ENCODE peak calls at places on chromosome X, in four cellular contexts. B is K562, H is Panc1, I is upper lobe of left lung. Z is an unnamed sample.

GRCh38 chrX:74450803-74451449 is 29.6 kb downstream of the SLC16A2 start:
- ATAC-seq in I (peak; percentile 72), B (no peak), H (peak; percentile 46), Z (peak; percentile 73)

GRCh38 chrX:46582964-46583363 is 9.4 kb downstream of the CHST7 start:
- ATAC-seq in I (peak; percentile 58), H (no peak), B (no peak), Z (peak; percentile 81)

GRCh38 chrX:10636337-10636736 is 16.0 kb upstream of the MID1 start:
- ATAC-seq in H (peak; percentile 55), I (peak; percentile 40), B (peak; percentile 35), Z (peak; percentile 61)

GRCh38 chrX:75155454-75155829 is 641 bp downstream of the ABCB7 start:
- ATAC-seq in H (peak; percentile 17), B (peak; percentile 79), I (peak; percentile 17), Z (no peak)

GRCh38 chrX:11764602-11765067 is 6.6 kb downstream of the MSL3 start:
- ATAC-seq in B (peak; percentile 90), H (no peak), I (no peak), Z (no peak)

GRCh38 chrX:7987160-7987992 is 60.2 kb upstream of the PNPLA4 start:
- ATAC-seq in B (no peak), H (no peak), I (no peak), Z (no peak)

GRCh38 chrX:47629419-47630210 is at the start of gene CFP:
- ATAC-seq in I (peak; percentile 57), B (peak; percentile 46), H (no peak), Z (peak; percentile 17)

GRCh38 chrX:46796574-46797191 is 37.8 kb upstream of the SLC9A7 start:
- ATAC-seq in I (peak; percentile 80), B (peak; percentile 86), H (peak; percentile 85), Z (peak; percentile 46)

GRCh38 chrX:109967151-109967550 is 35.8 kb upstream of the TMEM164 start:
- ATAC-seq in B (no peak), H (no peak), I (no peak), Z (no peak)

GRCh38 chrX:39167791-39168190 is 366.5 kb downstream of the MID1IP1 start:
- ATAC-seq in H (no peak), I (no peak), B (no peak), Z (no peak)

GRCh38 chrX:10085223-10085622 is 71.6 kb upstream of the CLCN4 start:
- ATAC-seq in B (no peak), I (no peak), H (no peak), Z (no peak)

GRCh38 chrX:133362538-133362937 is 52.8 kb downstream of the GPC4 start:
- ATAC-seq in I (no peak), B (no peak), H (no peak), Z (no peak)

GRCh38 chrX:112851161-112851779 is 10.6 kb upstream of the AMOT start:
- ATAC-seq in H (no peak), I (no peak), B (no peak), Z (no peak)

GRCh38 chrX:8037593-8038348 is 110.6 kb upstream of the PNPLA4 start:
- ATAC-seq in I (peak; percentile 24), B (no peak), H (no peak), Z (no peak)

GRCh38 chrX:66004928-66005831 is 34.7 kb downstream of the VSIG4 start:
- ATAC-seq in I (no peak), H (no peak), B (peak; percentile 51), Z (no peak)

GRCh38 chrX:117138070-117138469 is 675.3 kb upstream of the CT83 start:
- ATAC-seq in I (no peak), B (no peak), H (no peak), Z (no peak)

GRCh38 chrX:146241902-146242301 is 424.3 kb downstream of the SLITRK2 start:
- ATAC-seq in H (no peak), I (no peak), B (no peak), Z (no peak)

GRCh38 chrX:84160736-84161135 is 27.3 kb downstream of the RPS6KA6 start:
- ATAC-seq in H (no peak), I (no peak), B (no peak), Z (no peak)

GRCh38 chrX:12950851-12951589 is 23.9 kb upstream of the TMSB4X start:
- ATAC-seq in H (peak; percentile 69), B (peak; percentile 88), I (peak; percentile 76), Z (no peak)

GRCh38 chrX:12951590-12951965 is 23.3 kb upstream of the TMSB4X start:
- ATAC-seq in I (no peak), B (no peak), H (no peak), Z (no peak)

GRCh38 chrX:12954981-12955380 is 19.9 kb upstream of the TMSB4X start:
- ATAC-seq in I (no peak), H (no peak), B (no peak), Z (no peak)

GRCh38 chrX:12954376-12954775 is 20.5 kb upstream of the TMSB4X start:
- ATAC-seq in B (no peak), H (no peak), I (no peak), Z (no peak)

GRCh38 chrX:12953420-12953819 is 21.5 kb upstream of the TMSB4X start:
- ATAC-seq in I (no peak), B (no peak), H (no peak), Z (no peak)
- H3K4me1 ChIP-seq in I (peaks cover 42% of the 10 kb centered on the region), B (peaks cover 58% of the 10 kb centered on the region), H (peaks cover 9% of the 10 kb centered on the region), Z (no peaks in the 10 kb centered on the region)

GRCh38 chrX:140765043-140765784 is 55.7 kb downstream of the LINC00632 start:
- ATAC-seq in H (no peak), I (peak; percentile 69), B (no peak), Z (peak; percentile 21)
- TF ChIP-seq POLR2AphosphoS5 in H (no peak), I (no peak), B (no peak), Z (no peak)

GRCh38 chrX:129982300-129983246 is at the start of gene BCORL1:
- ATAC-seq in H (peak; percentile 87), I (peak; percentile 94), B (peak; percentile 94), Z (peak; percentile 91)
- H3K27ac ChIP-seq in H (peak within 1 kb of the TSS; percentile 77), I (no peak within 1 kb of the TSS), B (peak within 1 kb of the TSS; percentile 61), Z (peak within 1 kb of the TSS; percentile 85)

DNA sequence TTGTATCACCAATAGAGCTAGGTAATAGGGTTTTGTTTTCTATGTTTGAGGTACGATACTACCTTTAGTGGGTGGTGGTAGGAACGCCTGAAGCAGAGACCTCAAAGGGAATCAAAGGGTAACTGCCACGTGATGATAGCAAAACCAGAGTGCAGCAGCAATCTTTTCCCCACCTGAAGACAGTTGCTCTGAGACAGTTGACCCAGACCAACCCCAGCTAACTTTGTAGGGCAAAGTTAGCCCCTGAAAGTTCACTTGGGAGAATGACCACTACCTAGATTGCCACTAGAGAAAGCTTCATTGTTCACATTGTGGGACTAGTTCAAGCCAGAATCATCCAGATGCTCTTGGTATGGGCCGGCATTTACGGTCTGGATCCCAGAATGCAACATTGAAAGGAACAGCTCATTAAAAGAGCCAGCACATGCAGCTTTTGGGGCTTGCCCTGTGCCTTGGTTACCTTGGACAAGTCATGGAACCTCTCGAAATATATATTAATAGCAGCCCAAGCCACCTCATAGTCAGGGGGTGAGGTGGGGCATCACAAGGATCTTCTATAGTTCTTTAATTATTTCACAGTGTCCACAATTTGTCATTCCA is 4.0 kb downstream of the SEPTIN6 start:
- ATAC-seq in B (no peak), I (no peak), H (no peak), Z (no peak)
- H3K4me1 ChIP-seq in B (peaks cover 45% of the 10 kb centered on the region), I (peaks cover 14% of the 10 kb centered on the region), H (peaks cover 34% of the 10 kb centered on the region), Z (peaks cover 6% of the 10 kb centered on the region)

DNA sequence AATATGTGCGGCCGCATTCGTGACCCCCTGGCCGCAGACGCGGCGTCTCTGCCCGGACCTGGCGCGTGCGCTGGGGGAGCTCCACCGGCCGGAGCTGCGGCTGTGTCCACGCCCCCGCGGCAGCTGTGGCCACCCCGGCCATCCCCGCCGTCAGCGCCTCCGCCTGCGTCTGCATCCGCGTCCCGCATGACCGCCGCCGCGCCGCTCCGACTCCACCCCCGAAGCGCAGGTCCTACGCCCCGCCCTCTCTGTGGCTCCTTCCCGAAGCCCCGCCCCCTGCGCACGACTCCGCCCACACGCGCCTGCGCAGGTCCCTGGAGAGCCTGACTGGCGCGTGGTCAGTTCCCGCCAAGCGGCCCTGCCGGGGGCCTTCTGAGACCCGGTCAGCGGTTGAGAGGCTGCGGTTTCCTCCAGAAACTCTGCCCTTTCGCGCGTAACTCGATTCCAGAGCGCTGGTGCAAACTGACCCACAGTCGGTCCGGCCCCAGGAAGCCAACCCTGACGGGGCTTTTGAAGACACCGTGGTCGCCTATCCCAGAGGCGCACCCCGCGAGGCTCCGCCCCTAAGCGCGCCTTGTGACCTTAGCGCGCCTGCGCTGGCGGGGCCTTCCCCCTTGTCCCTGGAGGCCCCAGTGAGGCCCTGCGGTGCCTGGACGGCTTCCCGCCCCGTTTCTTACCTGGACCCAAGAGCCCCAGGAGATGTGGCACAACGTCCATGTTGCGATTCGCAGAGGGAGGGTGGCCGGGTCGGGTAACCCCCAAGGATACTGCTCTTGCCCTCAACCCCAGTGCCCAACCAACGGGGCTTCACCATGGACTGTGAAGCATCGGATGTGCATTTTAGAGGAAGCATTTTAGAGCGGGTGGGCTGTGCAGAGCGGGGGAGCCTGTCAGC is at the start of gene LAGE3:
- ATAC-seq in B (peak; percentile 92), H (peak; percentile 93), I (peak; percentile 99), Z (peak; percentile 95)
- TF ChIP-seq POLR2AphosphoS5 in B (no peak), H (peak; percentile 84), I (peak; percentile 14), Z (peak; percentile 31)

DNA sequence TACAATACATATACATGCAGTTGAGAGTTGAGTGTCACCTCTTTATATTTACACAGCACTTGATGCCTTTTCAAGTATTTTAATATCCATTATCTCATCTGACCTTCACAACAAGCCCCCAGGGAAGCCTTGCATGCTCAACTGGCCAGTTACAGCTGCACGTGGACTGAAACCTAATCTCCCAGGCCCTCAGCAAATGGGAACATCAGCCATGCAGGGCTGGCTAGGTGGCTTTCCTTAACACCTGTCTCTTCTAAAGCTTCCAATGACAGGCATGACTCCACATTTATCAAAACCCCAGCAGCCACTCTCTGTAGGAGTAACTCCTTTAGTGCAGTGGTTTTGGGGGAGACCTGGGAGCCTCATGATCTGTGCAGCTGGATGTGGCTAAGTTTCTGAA is 56.4 kb downstream of the PHKA2 start:
- ATAC-seq in I (no peak), H (no peak), B (no peak), Z (no peak)
- H3K27ac ChIP-seq in I (no peak overlapping the region), H (no peak overlapping the region), B (no peak overlapping the region), Z (no peak overlapping the region)

GRCh38 chrX:154799554-154800348 is 5.5 kb downstream of the MPP1 start:
- ATAC-seq in H (peak; percentile 87), B (peak; percentile 32), I (no peak), Z (no peak)

GRCh38 chrX:154791951-154792350 is 13.3 kb downstream of the MPP1 start:
- ATAC-seq in H (no peak), I (no peak), B (no peak), Z (no peak)

GRCh38 chrX:154800508-154801207 is 4.6 kb downstream of the MPP1 start:
- ATAC-seq in I (no peak), B (no peak), H (no peak), Z (no peak)

GRCh38 chrX:154793084-154793483 is 12.2 kb downstream of the MPP1 start:
- ATAC-seq in I (no peak), B (no peak), H (no peak), Z (no peak)

DNA sequence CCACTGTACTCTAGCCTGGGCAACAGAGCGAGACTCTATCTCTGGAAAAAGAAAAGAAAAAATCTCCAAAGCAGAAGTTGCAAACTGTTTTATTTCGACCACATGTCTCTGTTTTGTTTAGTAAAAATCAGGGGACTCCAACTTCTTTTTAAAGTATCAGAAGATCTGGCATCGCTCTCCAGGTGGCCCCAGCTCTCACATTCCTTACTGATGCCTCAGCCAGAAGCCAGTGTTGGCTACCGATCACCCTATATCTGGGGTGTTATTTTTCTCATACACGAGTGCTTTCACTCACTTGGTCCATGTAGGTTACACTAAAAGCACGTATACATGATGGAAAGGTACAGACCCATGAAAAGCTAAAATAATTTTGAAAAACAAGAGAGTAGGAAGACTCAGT is 8.3 kb downstream of the MPP1 start:
- ATAC-seq in H (peak; percentile 44), I (no peak), B (no peak), Z (no peak)
- H3K4me1 ChIP-seq in H (peaks cover 74% of the 10 kb centered on the region), I (peaks cover 19% of the 10 kb centered on the region), B (peaks cover 58% of the 10 kb centered on the region), Z (peaks cover 18% of the 10 kb centered on the region)

Z was measured in gastroesophageal sphincter.